ENCODE peak calls at places on chromosomes 5 and 9, in seven cellular contexts. X is endodermal cell, I is activated B cell treated with CpG ODN at 0.5 μM for 24 hours, S is astrocyte of the spinal cord, W is lower leg skin, M is colonic mucosa, K is epithelial cell of esophagus. N is an unnamed sample.
A peak's percentile ranks its signal among the peaks of the same experiment; 100 is the strongest.

GRCh38 chr5:134070979-134071849 is 43.3 kb upstream of the TCF7 start:
- DNase-seq in X (peak; percentile 89), I (no peak), S (peak; percentile 17), W (no peak), M (no peak), K (peak; percentile 14), N (peak; percentile 27)

GRCh38 chr5:115100556-115100955 is 69.2 kb downstream of the TRIM36 start:
- DNase-seq in X (no peak), I (no peak), S (no peak), W (no peak), M (peak; percentile 33), K (peak; percentile 70), N (no peak)

GRCh38 chr9:16369427-16369826 is 501.0 kb downstream of the BNC2 start:
- DNase-seq in X (peak; percentile 56), I (no peak), S (no peak), W (no peak), M (no peak), K (no peak), N (no peak)

GRCh38 chr9:70551391-70551790 is 136.9 kb upstream of the KLF9 start:
- DNase-seq in X (no peak), I (no peak), S (no peak), W (no peak), M (no peak), K (no peak), N (no peak)

GRCh38 chr9:2673161-2673560 is 44.1 kb upstream of the KCNV2 start:
- DNase-seq in X (no peak), I (no peak), S (no peak), W (no peak), M (no peak), K (no peak), N (no peak)

GRCh38 chr5:73564644-73565165 is 734 bp downstream of the ANKRA2 start:
- DNase-seq in X (no peak), I (no peak), S (peak; percentile 9), W (no peak), M (no peak), K (no peak), N (no peak)

GRCh38 chr5:150517272-150518152 is 9.6 kb downstream of the NDST1 start:
- DNase-seq in X (no peak), I (no peak), S (peak; percentile 94), W (no peak), M (peak; percentile 96), K (peak; percentile 73), N (no peak)

GRCh38 chr9:4508246-4508906 is 18.1 kb downstream of the SLC1A1 start:
- DNase-seq in X (peak; percentile 75), I (no peak), S (peak; percentile 29), W (no peak), M (no peak), K (peak; percentile 63), N (no peak)

GRCh38 chr5:158133369-158133768 is 274.4 kb upstream of the CLINT1 start:
- DNase-seq in X (no peak), I (no peak), S (no peak), W (no peak), M (no peak), K (no peak), N (no peak)

GRCh38 chr5:124193371-124193789 is 553.1 kb downstream of the ZNF608 start:
- DNase-seq in X (no peak), I (no peak), S (peak; percentile 79), W (no peak), M (no peak), K (peak; percentile 70), N (no peak)

GRCh38 chr9:108049026-108049591 is 559.5 kb upstream of the KLF4 start:
- DNase-seq in X (no peak), I (no peak), S (peak; percentile 95), W (no peak), M (peak; percentile 38), K (peak; percentile 93), N (no peak)

GRCh38 chr5:147530801-147531389 is 21.0 kb upstream of the DPYSL3 start:
- DNase-seq in X (no peak), I (no peak), S (peak; percentile 80), W (no peak), M (no peak), K (peak; percentile 93), N (no peak)

GRCh38 chr9:14095272-14095671 is 218.7 kb downstream of the NFIB start:
- DNase-seq in X (no peak), I (no peak), S (no peak), W (no peak), M (no peak), K (no peak), N (no peak)

GRCh38 chr5:68193481-68194036 is 22.0 kb upstream of the PIK3R1 start:
- DNase-seq in X (peak; percentile 79), I (no peak), S (peak; percentile 37), W (no peak), M (no peak), K (peak; percentile 77), N (no peak)

GRCh38 chr9:78122631-78123030 is 91.0 kb upstream of the GNAQ start:
- DNase-seq in X (no peak), I (no peak), S (no peak), W (no peak), M (no peak), K (peak; percentile 88), N (no peak)

DNA sequence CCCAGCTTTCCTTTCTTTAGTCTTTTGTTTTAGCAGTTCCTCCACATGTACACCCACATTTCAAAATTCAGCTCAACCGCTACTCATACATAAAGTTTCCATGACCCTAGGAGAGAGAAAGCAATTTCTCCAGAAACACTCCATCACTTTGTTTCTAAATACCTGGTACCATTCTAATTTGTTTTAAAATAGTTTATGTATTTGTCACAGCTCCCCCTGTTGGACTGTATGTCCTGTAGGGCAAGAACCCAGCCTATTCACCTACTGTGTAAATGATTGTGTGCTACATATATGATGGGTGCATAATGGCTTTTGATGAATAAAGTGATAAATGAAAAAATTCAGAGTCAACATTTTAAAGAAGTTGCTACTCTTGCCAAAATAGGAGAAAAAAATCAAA is 139.1 kb downstream of the COX7C start:
- DNase-seq in X (no peak), I (no peak), S (no peak), W (no peak), M (no peak), K (no peak), N (no peak)
- TF ChIP-seq CTCF in X (peak; percentile 57), I (no peak), S (no peak), W (no peak), M (no peak), K (no peak), N (no peak)

GRCh38 chr5:108925073-108925472 is 177.4 kb downstream of the FER start:
- DNase-seq in X (no peak), I (no peak), S (no peak), W (no peak), M (no peak), K (no peak), N (no peak)

GRCh38 chr5:108917596-108917995 is 169.9 kb downstream of the FER start:
- DNase-seq in X (no peak), I (no peak), S (no peak), W (no peak), M (no peak), K (peak; percentile 61), N (no peak)

GRCh38 chr5:108924457-108924961 is 176.8 kb downstream of the FER start:
- DNase-seq in X (no peak), I (no peak), S (no peak), W (no peak), M (no peak), K (no peak), N (no peak)

GRCh38 chr5:108919591-108920326 is 172.1 kb downstream of the FER start:
- DNase-seq in X (no peak), I (no peak), S (no peak), W (no peak), M (no peak), K (no peak), N (no peak)
- TF ChIP-seq CTCF in X (peak; percentile 62), I (no peak), S (no peak), W (no peak), M (peak; percentile 26), K (no peak), N (no peak)

GRCh38 chr5:149374303-149374702 is 4.8 kb downstream of the IL17B start:
- DNase-seq in X (peak; percentile 26), I (no peak), S (no peak), W (peak; percentile 56), M (no peak), K (no peak), N (no peak)

GRCh38 chr5:149371296-149371962 is 7.7 kb downstream of the IL17B start:
- DNase-seq in X (peak; percentile 92), I (peak; percentile 34), S (peak; percentile 35), W (peak; percentile 90), M (peak; percentile 71), K (peak; percentile 70), N (peak; percentile 53)

GRCh38 chr5:149372932-149373331 is 6.2 kb downstream of the IL17B start:
- DNase-seq in X (peak; percentile 27), I (no peak), S (no peak), W (peak; percentile 23), M (no peak), K (no peak), N (no peak)

GRCh38 chr5:149370878-149371277 is 8.2 kb downstream of the IL17B start:
- DNase-seq in X (no peak), I (no peak), S (no peak), W (peak; percentile 62), M (no peak), K (peak; percentile 41), N (no peak)

DNA sequence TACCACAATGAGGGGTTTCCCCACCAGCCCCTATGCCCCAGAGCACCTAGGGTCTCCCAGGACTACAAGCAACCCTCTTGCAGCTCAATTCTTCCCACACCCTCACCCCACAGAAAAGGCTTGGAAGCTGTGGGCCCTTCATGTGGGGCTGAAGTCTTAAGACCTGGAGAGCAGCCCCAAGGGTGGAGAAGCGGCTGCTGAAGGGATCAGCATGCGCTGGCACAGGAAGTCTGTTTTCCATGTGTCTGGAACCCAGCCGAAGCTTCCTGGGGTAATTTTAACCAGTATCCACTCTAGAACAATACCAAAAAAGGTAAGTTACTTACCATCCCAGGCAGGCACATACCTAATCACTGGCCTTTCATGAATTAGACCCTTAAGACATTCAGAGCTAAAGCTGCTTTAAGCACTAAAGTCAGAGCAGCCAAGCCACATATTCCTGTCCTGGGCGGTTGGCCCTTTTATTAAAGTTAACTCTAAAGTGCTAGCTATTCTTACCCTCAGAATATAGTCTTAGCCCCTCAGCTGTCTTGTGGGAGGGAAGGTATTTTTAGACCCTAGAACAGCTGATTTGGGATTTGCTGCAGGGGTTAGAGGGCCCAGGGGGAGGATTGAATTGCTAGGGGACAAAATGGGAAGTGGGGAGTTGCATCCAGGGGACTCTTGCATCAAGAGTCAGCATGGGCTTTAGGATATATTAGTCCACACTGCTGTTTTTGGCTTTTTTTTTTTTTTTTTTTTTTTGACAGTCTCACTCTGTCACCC is 6.9 kb downstream of the IL17B start:
- DNase-seq in X (peak; percentile 38), I (no peak), S (no peak), W (peak; percentile 42), M (no peak), K (no peak), N (no peak)
- TF ChIP-seq CTCF in X (no peak), I (no peak), S (no peak), W (no peak), M (no peak), K (no peak), N (no peak)

DNA sequence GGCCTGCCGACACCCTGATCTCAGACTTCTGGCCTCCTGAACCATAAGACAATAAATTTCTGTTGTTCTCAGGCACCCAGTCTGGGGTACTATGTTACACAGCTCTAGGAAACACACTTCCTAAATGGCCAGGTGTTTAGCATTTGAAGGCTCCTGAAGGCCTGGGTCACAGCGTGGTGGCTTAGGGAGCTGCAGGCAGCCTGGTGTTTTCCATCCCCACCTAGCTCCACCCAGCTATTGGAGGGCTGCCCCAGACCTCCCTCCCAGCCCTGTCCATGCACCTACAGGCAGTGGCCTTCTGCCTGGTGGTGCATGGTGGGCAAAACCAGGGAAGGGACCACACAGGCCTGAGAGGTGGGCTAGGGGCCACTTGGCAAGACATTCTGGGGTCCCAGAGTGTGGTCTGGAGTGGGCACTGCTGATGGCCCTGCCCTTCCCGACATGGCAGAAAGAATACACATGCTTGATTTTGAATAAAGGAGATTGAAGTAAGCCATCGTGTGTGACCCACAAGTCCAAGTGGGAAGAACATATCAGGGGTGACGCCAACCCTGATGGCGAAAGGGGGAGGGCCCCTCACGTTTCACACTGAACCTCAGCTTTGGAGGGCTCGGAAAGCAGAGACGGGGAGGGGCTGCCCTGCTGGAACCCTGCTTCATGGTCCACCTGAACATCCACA is 1.3 kb upstream of the SUSD3 start:
- DNase-seq in X (peak; percentile 80), I (no peak), S (no peak), W (no peak), M (no peak), K (no peak), N (no peak)
- TF ChIP-seq CTCF in X (peak; percentile 16), I (no peak), S (no peak), W (no peak), M (no peak), K (no peak), N (no peak)